ENCODE peak calls at places on chromosome 9, in four cellular contexts. One of them, this sample, is unnamed. For H3K4me1, the result is how much of the 10 kb centered on the place peaks cover.

GRCh38 chr9:8719833-8720486 is 920.4 kb upstream of the DMAC1 start:
- DNase-seq in body of pancreas: no peak
- DNase-seq in kidney: no peak
- DNase-seq in K562: no peak
- DNase-seq in this sample: no peak

GRCh38 chr9:83413367-83413766 is 124.8 kb downstream of the FRMD3 start:
- DNase-seq in K562: no peak
- DNase-seq in body of pancreas: no peak
- DNase-seq in kidney: no peak
- DNase-seq in this sample: no peak

GRCh38 chr9:70601000-70601929 is 186.8 kb upstream of the KLF9 start:
- DNase-seq in body of pancreas: peak
- DNase-seq in K562: no peak
- DNase-seq in kidney: peak
- DNase-seq in this sample: peak

GRCh38 chr9:36450110-36450732 is 50.2 kb upstream of the RNF38 start:
- DNase-seq in kidney: no peak
- DNase-seq in K562: peak
- DNase-seq in body of pancreas: peak
- DNase-seq in this sample: no peak

GRCh38 chr9:113289091-113289490 is 13.6 kb downstream of the PRPF4 start:
- DNase-seq in K562: no peak
- DNase-seq in body of pancreas: no peak
- DNase-seq in kidney: no peak
- DNase-seq in this sample: no peak

GRCh38 chr9:7284517-7284916 is 515.1 kb downstream of the DMAC1 start:
- DNase-seq in kidney: no peak
- DNase-seq in body of pancreas: no peak
- DNase-seq in K562: no peak
- DNase-seq in this sample: no peak

GRCh38 chr9:124812401-124813016 is 35.6 kb downstream of the OLFML2A start:
- DNase-seq in body of pancreas: no peak
- DNase-seq in kidney: peak
- DNase-seq in K562: peak
- DNase-seq in this sample: no peak

GRCh38 chr9:120878188-120879130 is 1.5 kb upstream of the PHF19 start:
- DNase-seq in body of pancreas: no peak
- DNase-seq in kidney: peak
- DNase-seq in K562: peak
- DNase-seq in this sample: no peak

GRCh38 chr9:74609671-74610416 is 112.7 kb downstream of the RORB start:
- DNase-seq in K562: no peak
- DNase-seq in kidney: no peak
- DNase-seq in body of pancreas: no peak
- DNase-seq in this sample: no peak

GRCh38 chr9:88658311-88658822 is 123.4 kb downstream of the NXNL2 start:
- DNase-seq in body of pancreas: peak
- DNase-seq in kidney: peak
- DNase-seq in K562: no peak
- DNase-seq in this sample: no peak

GRCh38 chr9:8713149-8713856 is 913.7 kb upstream of the DMAC1 start:
- DNase-seq in kidney: no peak
- DNase-seq in K562: no peak
- DNase-seq in body of pancreas: no peak
- DNase-seq in this sample: no peak

GRCh38 chr9:2157277-2158105 is 142.3 kb downstream of the SMARCA2 start:
- DNase-seq in body of pancreas: peak
- DNase-seq in K562: no peak
- DNase-seq in kidney: peak
- DNase-seq in this sample: peak

GRCh38 chr9:129240581-129241211 is 62.6 kb upstream of the IER5L start:
- DNase-seq in kidney: peak
- DNase-seq in body of pancreas: no peak
- DNase-seq in K562: no peak
- DNase-seq in this sample: peak

GRCh38 chr9:35776018-35776417 is 15.4 kb upstream of the NPR2 start:
- DNase-seq in body of pancreas: no peak
- DNase-seq in K562: no peak
- DNase-seq in kidney: no peak
- DNase-seq in this sample: no peak

GRCh38 chr9:116901260-116901659 is 214.2 kb downstream of the TRIM32 start:
- DNase-seq in body of pancreas: no peak
- DNase-seq in kidney: no peak
- DNase-seq in K562: no peak
- DNase-seq in this sample: no peak

GRCh38 chr9:37760416-37761165 is 7.0 kb downstream of the TRMT10B start:
- DNase-seq in body of pancreas: no peak
- DNase-seq in K562: no peak
- DNase-seq in kidney: no peak
- DNase-seq in this sample: no peak

GRCh38 chr9:104912606-104913005 is 15.3 kb downstream of the ABCA1 start:
- DNase-seq in body of pancreas: no peak
- DNase-seq in kidney: no peak
- DNase-seq in K562: no peak
- DNase-seq in this sample: no peak

GRCh38 chr9:128150594-128151342 is 1.5 kb downstream of the LCN2 start:
- DNase-seq in body of pancreas: no peak
- DNase-seq in K562: peak
- DNase-seq in kidney: peak
- DNase-seq in this sample: peak

GRCh38 chr9:126621919-126622735 is 8.4 kb downstream of the LMX1B start:
- DNase-seq in body of pancreas: no peak
- DNase-seq in kidney: no peak
- DNase-seq in K562: no peak
- DNase-seq in this sample: no peak

GRCh38 chr9:34524349-34524748 is 1.6 kb upstream of the ENHO start:
- DNase-seq in kidney: no peak
- DNase-seq in K562: no peak
- DNase-seq in body of pancreas: no peak
- DNase-seq in this sample: no peak

GRCh38 chr9:115093550-115093949 is 24.4 kb downstream of the TNC start:
- DNase-seq in K562: no peak
- DNase-seq in kidney: no peak
- DNase-seq in body of pancreas: no peak
- DNase-seq in this sample: no peak
- H3K4me1 ChIP-seq in K562: under half
- H3K4me1 ChIP-seq in kidney: under half
- H3K4me1 ChIP-seq in body of pancreas: under half
- H3K4me1 ChIP-seq in this sample: under half

GRCh38 chr9:132008184-132008781 is 71.4 kb downstream of the MED27 start:
- DNase-seq in body of pancreas: no peak
- DNase-seq in K562: no peak
- DNase-seq in kidney: no peak
- DNase-seq in this sample: no peak
- H3K4me3 ChIP-seq in body of pancreas: no peak
- H3K4me3 ChIP-seq in K562: no peak
- H3K4me3 ChIP-seq in kidney: no peak
- H3K4me3 ChIP-seq in this sample: no peak

GRCh38 chr9:135906291-135907005 is 898 bp downstream of the CAMSAP1 start:
- DNase-seq in kidney: no peak
- DNase-seq in body of pancreas: peak
- DNase-seq in K562: peak
- DNase-seq in this sample: peak
- H3K4me1 ChIP-seq in kidney: under half
- H3K4me1 ChIP-seq in body of pancreas: under half
- H3K4me1 ChIP-seq in K562: half or more
- H3K4me1 ChIP-seq in this sample: half or more

DNA sequence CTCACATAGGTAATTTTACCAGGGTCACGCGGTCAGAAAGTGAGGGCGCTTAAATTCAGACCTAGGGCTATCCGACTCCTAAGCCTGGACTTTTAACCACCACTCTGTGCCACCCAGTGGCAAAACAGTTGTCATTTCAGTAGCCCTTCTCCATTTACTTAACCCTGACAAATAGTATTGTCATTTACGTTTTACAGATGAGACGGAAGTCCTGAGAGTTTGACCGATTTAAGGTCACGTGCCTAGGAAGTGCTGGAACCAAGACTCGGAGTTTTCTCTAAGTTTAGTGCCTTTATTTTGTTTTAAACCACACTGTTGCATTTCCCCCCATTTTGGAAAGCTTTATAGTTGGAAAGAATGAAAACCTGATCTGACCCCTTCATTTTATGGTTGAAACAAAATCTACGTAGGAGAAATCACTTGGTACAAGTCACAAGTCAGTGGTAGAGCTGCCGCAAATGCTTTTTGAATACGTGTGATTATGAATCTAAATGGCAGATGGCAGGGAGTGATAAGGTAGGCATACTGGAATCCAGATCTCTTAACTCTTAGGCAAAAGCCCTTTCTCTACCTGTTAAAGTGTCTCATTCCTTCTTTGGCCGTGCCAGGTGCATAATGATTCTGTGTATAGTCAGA is 701 bp downstream of the MRRF start:
- DNase-seq in kidney: no peak
- DNase-seq in body of pancreas: no peak
- DNase-seq in K562: no peak
- DNase-seq in this sample: no peak
- H3K4me3 ChIP-seq in kidney: peak
- H3K4me3 ChIP-seq in body of pancreas: peak
- H3K4me3 ChIP-seq in K562: peak
- H3K4me3 ChIP-seq in this sample: peak

DNA sequence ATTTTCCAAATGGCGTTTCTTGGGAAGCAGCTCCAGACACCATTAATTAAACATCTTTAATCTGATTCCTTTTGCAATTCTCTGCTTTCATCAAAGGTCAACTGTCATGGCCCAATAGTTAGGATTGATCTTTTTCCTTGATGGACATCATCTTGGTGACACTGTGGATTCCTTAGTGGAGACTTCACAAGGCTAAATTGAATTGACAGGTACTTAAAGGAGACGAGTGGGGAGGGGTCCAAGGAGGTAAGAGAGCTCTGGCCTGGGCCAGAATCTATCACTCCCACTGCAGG is 10.0 kb upstream of the HMCN2 start:
- DNase-seq in body of pancreas: no peak
- DNase-seq in K562: no peak
- DNase-seq in kidney: no peak
- DNase-seq in this sample: no peak
- H3K4me1 ChIP-seq in body of pancreas: under half
- H3K4me1 ChIP-seq in K562: under half
- H3K4me1 ChIP-seq in kidney: under half
- H3K4me1 ChIP-seq in this sample: under half

GRCh38 chr9:27280858-27281257 is 16.1 kb downstream of the EQTN start:
- DNase-seq in kidney: no peak
- DNase-seq in K562: no peak
- DNase-seq in body of pancreas: no peak
- DNase-seq in this sample: no peak
- H3K4me3 ChIP-seq in kidney: peak
- H3K4me3 ChIP-seq in K562: no peak
- H3K4me3 ChIP-seq in body of pancreas: no peak
- H3K4me3 ChIP-seq in this sample: peak

DNA sequence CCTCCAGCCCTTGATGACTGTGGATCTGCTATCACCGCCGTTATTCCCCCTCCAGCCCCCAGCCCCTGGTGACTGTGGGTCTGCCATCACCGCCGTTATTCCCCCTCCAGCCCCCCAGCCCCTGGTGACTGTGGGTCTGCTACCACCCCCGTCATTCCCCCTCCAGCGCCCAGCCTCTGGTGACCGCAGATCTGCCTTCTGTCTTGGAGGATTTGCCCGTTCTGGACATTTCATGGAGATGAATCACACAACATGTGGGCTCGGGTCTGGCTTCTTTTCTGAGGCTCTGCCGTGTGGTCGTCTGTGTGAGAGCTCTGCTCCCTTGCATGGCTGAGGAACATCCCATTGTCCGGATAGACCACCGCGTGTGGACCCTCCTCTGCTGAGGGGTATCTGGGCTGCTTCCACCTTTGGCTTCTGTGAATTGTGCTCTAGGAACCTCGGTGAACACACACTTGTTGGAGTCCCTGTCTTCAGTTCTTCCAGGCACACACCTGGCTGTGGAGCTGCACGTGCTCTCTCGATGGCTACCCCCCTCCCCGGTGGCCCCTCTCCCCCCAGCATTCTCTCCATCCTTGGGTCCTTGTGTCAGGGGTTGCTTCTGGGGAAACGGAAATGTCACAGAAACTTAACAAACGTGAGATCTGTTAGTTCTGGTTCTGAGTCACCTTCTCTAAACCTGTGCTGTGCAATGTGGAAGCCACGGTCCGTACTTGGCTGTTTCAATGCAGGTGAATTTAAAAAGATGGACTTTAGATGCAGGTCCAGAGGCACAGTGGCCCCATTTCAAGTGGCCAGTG is 105.3 kb upstream of the COL5A1 start:
- DNase-seq in body of pancreas: no peak
- DNase-seq in K562: no peak
- DNase-seq in kidney: peak
- DNase-seq in this sample: no peak
- H3K4me1 ChIP-seq in body of pancreas: under half
- H3K4me1 ChIP-seq in K562: under half
- H3K4me1 ChIP-seq in kidney: under half
- H3K4me1 ChIP-seq in this sample: under half

GRCh38 chr9:71890042-71890680 is 20.8 kb downstream of the ABHD17B start:
- DNase-seq in kidney: no peak
- DNase-seq in K562: no peak
- DNase-seq in body of pancreas: no peak
- DNase-seq in this sample: no peak
- H3K4me3 ChIP-seq in kidney: no peak
- H3K4me3 ChIP-seq in K562: no peak
- H3K4me3 ChIP-seq in body of pancreas: no peak
- H3K4me3 ChIP-seq in this sample: no peak

This sample was measured in lower lobe of right lung.